ENCODE peak calls at places on chromosomes 5 and 9, in nine cellular contexts. One of them, this sample, is unnamed.
A peak's percentile ranks its signal among the peaks of the same experiment; 100 is the strongest.

GRCh38 chr9:132531187-132531586 is 51.2 kb upstream of the BARHL1 start:
- DNase-seq in brain microvascular endothelial cell: no peak
- DNase-seq in kidney: no peak
- DNase-seq in ovary: no peak
- DNase-seq in SJSA1: no peak
- DNase-seq in GM23338: peak; percentile 55
- DNase-seq in thyroid gland: no peak
- DNase-seq in AG04450: no peak
- DNase-seq in spleen: no peak
- DNase-seq in this sample: no peak

GRCh38 chr9:131410051-131410491 is 16.2 kb downstream of the PRRC2B start:
- DNase-seq in brain microvascular endothelial cell: no peak
- DNase-seq in kidney: no peak
- DNase-seq in ovary: no peak
- DNase-seq in SJSA1: no peak
- DNase-seq in GM23338: no peak
- DNase-seq in thyroid gland: no peak
- DNase-seq in AG04450: no peak
- DNase-seq in spleen: no peak
- DNase-seq in this sample: no peak

GRCh38 chr5:34587355-34588241 is 68.5 kb upstream of the RAI14 start:
- DNase-seq in brain microvascular endothelial cell: peak; percentile 74
- DNase-seq in kidney: no peak
- DNase-seq in ovary: no peak
- DNase-seq in SJSA1: peak; percentile 45
- DNase-seq in GM23338: no peak
- DNase-seq in thyroid gland: no peak
- DNase-seq in AG04450: no peak
- DNase-seq in spleen: no peak
- DNase-seq in this sample: no peak

GRCh38 chr5:168291961-168292782 is 727 bp downstream of the WWC1 start:
- DNase-seq in brain microvascular endothelial cell: no peak
- DNase-seq in kidney: peak; percentile 81
- DNase-seq in ovary: no peak
- DNase-seq in SJSA1: no peak
- DNase-seq in GM23338: peak; percentile 81
- DNase-seq in thyroid gland: peak; percentile 62
- DNase-seq in AG04450: no peak
- DNase-seq in spleen: peak; percentile 78
- DNase-seq in this sample: peak; percentile 62

GRCh38 chr9:99105152-99106043 is 485 bp downstream of the TGFBR1 start:
- DNase-seq in brain microvascular endothelial cell: peak; percentile 71
- DNase-seq in kidney: peak; percentile 95
- DNase-seq in ovary: peak; percentile 76
- DNase-seq in SJSA1: peak; percentile 68
- DNase-seq in GM23338: peak; percentile 62
- DNase-seq in thyroid gland: peak; percentile 82
- DNase-seq in AG04450: no peak
- DNase-seq in spleen: peak; percentile 95
- DNase-seq in this sample: peak; percentile 92

GRCh38 chr5:178090856-178091255 is 22.5 kb upstream of the N4BP3 start:
- DNase-seq in brain microvascular endothelial cell: no peak
- DNase-seq in kidney: no peak
- DNase-seq in ovary: no peak
- DNase-seq in SJSA1: no peak
- DNase-seq in GM23338: no peak
- DNase-seq in thyroid gland: no peak
- DNase-seq in AG04450: no peak
- DNase-seq in spleen: no peak
- DNase-seq in this sample: no peak

GRCh38 chr9:107807183-107807582 is 317.6 kb upstream of the KLF4 start:
- DNase-seq in brain microvascular endothelial cell: peak; percentile 53
- DNase-seq in kidney: no peak
- DNase-seq in ovary: no peak
- DNase-seq in SJSA1: no peak
- DNase-seq in GM23338: no peak
- DNase-seq in thyroid gland: no peak
- DNase-seq in AG04450: no peak
- DNase-seq in spleen: no peak
- DNase-seq in this sample: no peak

GRCh38 chr9:106722051-106722753 is 140.8 kb upstream of the ZNF462 start:
- DNase-seq in brain microvascular endothelial cell: no peak
- DNase-seq in kidney: no peak
- DNase-seq in ovary: no peak
- DNase-seq in SJSA1: no peak
- DNase-seq in GM23338: no peak
- DNase-seq in thyroid gland: no peak
- DNase-seq in AG04450: no peak
- DNase-seq in spleen: no peak
- DNase-seq in this sample: no peak

GRCh38 chr5:130324953-130325671 is 420.8 kb downstream of the CHSY3 start:
- DNase-seq in brain microvascular endothelial cell: no peak
- DNase-seq in kidney: no peak
- DNase-seq in ovary: no peak
- DNase-seq in SJSA1: no peak
- DNase-seq in GM23338: no peak
- DNase-seq in thyroid gland: no peak
- DNase-seq in AG04450: no peak
- DNase-seq in spleen: no peak
- DNase-seq in this sample: no peak

GRCh38 chr5:130316971-130317421 is 412.7 kb downstream of the CHSY3 start:
- DNase-seq in brain microvascular endothelial cell: no peak
- DNase-seq in kidney: no peak
- DNase-seq in ovary: no peak
- DNase-seq in SJSA1: no peak
- DNase-seq in GM23338: no peak
- DNase-seq in thyroid gland: no peak
- DNase-seq in AG04450: no peak
- DNase-seq in spleen: no peak
- DNase-seq in this sample: no peak

GRCh38 chr5:130323804-130324454 is 419.7 kb downstream of the CHSY3 start:
- DNase-seq in brain microvascular endothelial cell: peak; percentile 18
- DNase-seq in kidney: no peak
- DNase-seq in ovary: no peak
- DNase-seq in SJSA1: no peak
- DNase-seq in GM23338: no peak
- DNase-seq in thyroid gland: no peak
- DNase-seq in AG04450: no peak
- DNase-seq in spleen: no peak
- DNase-seq in this sample: peak; percentile 53

GRCh38 chr5:130321931-130322330 is 417.7 kb downstream of the CHSY3 start:
- DNase-seq in brain microvascular endothelial cell: no peak
- DNase-seq in kidney: no peak
- DNase-seq in ovary: no peak
- DNase-seq in SJSA1: no peak
- DNase-seq in GM23338: no peak
- DNase-seq in thyroid gland: no peak
- DNase-seq in AG04450: no peak
- DNase-seq in spleen: no peak
- DNase-seq in this sample: no peak
- H3K27ac ChIP-seq in brain microvascular endothelial cell: no peak overlapping the region
- H3K27ac ChIP-seq in kidney: no peak overlapping the region
- H3K27ac ChIP-seq in ovary: no peak overlapping the region
- H3K27ac ChIP-seq in SJSA1: no peak overlapping the region
- H3K27ac ChIP-seq in GM23338: no peak overlapping the region
- H3K27ac ChIP-seq in thyroid gland: no peak overlapping the region
- H3K27ac ChIP-seq in AG04450: no peak overlapping the region
- H3K27ac ChIP-seq in spleen: no peak overlapping the region
- H3K27ac ChIP-seq in this sample: no peak overlapping the region

DNA sequence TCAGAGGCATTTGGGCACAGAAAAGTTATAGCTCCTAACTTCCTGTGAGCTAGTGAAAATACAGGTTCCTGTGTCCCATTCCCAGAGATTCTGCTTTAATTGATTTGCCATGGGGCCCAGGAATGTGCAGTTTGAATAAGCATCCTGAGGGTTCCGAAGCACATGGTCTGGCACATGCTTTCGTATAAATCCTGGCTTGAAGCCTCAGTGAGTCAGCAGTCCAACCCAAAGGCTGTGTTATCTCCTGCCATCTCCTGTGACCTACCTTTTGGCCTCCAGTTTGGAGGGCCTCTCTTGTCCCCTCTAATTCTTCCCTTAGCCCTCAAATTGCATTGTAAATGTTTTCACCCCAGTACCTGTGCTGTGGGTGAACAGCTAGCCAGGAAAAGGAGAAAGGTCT is 183.8 kb downstream of the NR3C1 start:
- DNase-seq in brain microvascular endothelial cell: no peak
- DNase-seq in kidney: no peak
- DNase-seq in ovary: no peak
- DNase-seq in SJSA1: no peak
- DNase-seq in GM23338: no peak
- DNase-seq in thyroid gland: no peak
- DNase-seq in AG04450: no peak
- DNase-seq in spleen: no peak
- DNase-seq in this sample: no peak
- H3K27ac ChIP-seq in brain microvascular endothelial cell: no peak overlapping the region
- H3K27ac ChIP-seq in kidney: no peak overlapping the region
- H3K27ac ChIP-seq in ovary: no peak overlapping the region
- H3K27ac ChIP-seq in SJSA1: no peak overlapping the region
- H3K27ac ChIP-seq in GM23338: no peak overlapping the region
- H3K27ac ChIP-seq in thyroid gland: no peak overlapping the region
- H3K27ac ChIP-seq in AG04450: no peak overlapping the region
- H3K27ac ChIP-seq in spleen: peak overlapping the region; percentile 40
- H3K27ac ChIP-seq in this sample: no peak overlapping the region

GRCh38 chr9:115649991-115650472 is 503.6 kb upstream of the PAPPA start:
- DNase-seq in brain microvascular endothelial cell: peak; percentile 100
- DNase-seq in kidney: peak; percentile 83
- DNase-seq in ovary: no peak
- DNase-seq in SJSA1: peak; percentile 73
- DNase-seq in GM23338: no peak
- DNase-seq in thyroid gland: peak; percentile 18
- DNase-seq in AG04450: peak; percentile 87
- DNase-seq in spleen: no peak
- DNase-seq in this sample: no peak
- H3K27ac ChIP-seq in brain microvascular endothelial cell: peak overlapping the region; percentile 99
- H3K27ac ChIP-seq in kidney: peak overlapping the region; percentile 63
- H3K27ac ChIP-seq in ovary: no peak overlapping the region
- H3K27ac ChIP-seq in SJSA1: peak overlapping the region; percentile 97
- H3K27ac ChIP-seq in GM23338: no peak overlapping the region
- H3K27ac ChIP-seq in thyroid gland: peak overlapping the region; percentile 38
- H3K27ac ChIP-seq in AG04450: peak overlapping the region; percentile 97
- H3K27ac ChIP-seq in spleen: peak overlapping the region; percentile 23
- H3K27ac ChIP-seq in this sample: no peak overlapping the region

GRCh38 chr5:141326088-141326854 is 4.0 kb upstream of the PCDHGA1 start:
- DNase-seq in brain microvascular endothelial cell: peak; percentile 80
- DNase-seq in kidney: no peak
- DNase-seq in ovary: peak; percentile 62
- DNase-seq in SJSA1: peak; percentile 75
- DNase-seq in GM23338: peak; percentile 88
- DNase-seq in thyroid gland: peak; percentile 57
- DNase-seq in AG04450: peak; percentile 49
- DNase-seq in spleen: peak; percentile 84
- DNase-seq in this sample: peak; percentile 46
- H3K27ac ChIP-seq in brain microvascular endothelial cell: peak overlapping the region; percentile 19
- H3K27ac ChIP-seq in kidney: no peak overlapping the region
- H3K27ac ChIP-seq in ovary: no peak overlapping the region
- H3K27ac ChIP-seq in SJSA1: peak overlapping the region; percentile 5
- H3K27ac ChIP-seq in GM23338: no peak overlapping the region
- H3K27ac ChIP-seq in thyroid gland: no peak overlapping the region
- H3K27ac ChIP-seq in AG04450: peak overlapping the region; percentile 71
- H3K27ac ChIP-seq in spleen: peak overlapping the region; percentile 59
- H3K27ac ChIP-seq in this sample: no peak overlapping the region

GRCh38 chr9:38060688-38061087 is 8.3 kb downstream of the SHB start:
- DNase-seq in brain microvascular endothelial cell: no peak
- DNase-seq in kidney: peak; percentile 15
- DNase-seq in ovary: no peak
- DNase-seq in SJSA1: no peak
- DNase-seq in GM23338: no peak
- DNase-seq in thyroid gland: no peak
- DNase-seq in AG04450: no peak
- DNase-seq in spleen: no peak
- DNase-seq in this sample: no peak

GRCh38 chr9:38057416-38058195 is 11.4 kb downstream of the SHB start:
- DNase-seq in brain microvascular endothelial cell: no peak
- DNase-seq in kidney: peak; percentile 75
- DNase-seq in ovary: no peak
- DNase-seq in SJSA1: no peak
- DNase-seq in GM23338: no peak
- DNase-seq in thyroid gland: peak; percentile 77
- DNase-seq in AG04450: no peak
- DNase-seq in spleen: peak; percentile 66
- DNase-seq in this sample: peak; percentile 41

GRCh38 chr9:38061326-38061947 is 7.6 kb downstream of the SHB start:
- DNase-seq in brain microvascular endothelial cell: no peak
- DNase-seq in kidney: peak; percentile 26
- DNase-seq in ovary: no peak
- DNase-seq in SJSA1: no peak
- DNase-seq in GM23338: no peak
- DNase-seq in thyroid gland: no peak
- DNase-seq in AG04450: no peak
- DNase-seq in spleen: peak; percentile 24
- DNase-seq in this sample: no peak

GRCh38 chr9:38058452-38059232 is 10.4 kb downstream of the SHB start:
- DNase-seq in brain microvascular endothelial cell: no peak
- DNase-seq in kidney: peak; percentile 26
- DNase-seq in ovary: no peak
- DNase-seq in SJSA1: no peak
- DNase-seq in GM23338: no peak
- DNase-seq in thyroid gland: no peak
- DNase-seq in AG04450: no peak
- DNase-seq in spleen: peak; percentile 30
- DNase-seq in this sample: no peak

DNA sequence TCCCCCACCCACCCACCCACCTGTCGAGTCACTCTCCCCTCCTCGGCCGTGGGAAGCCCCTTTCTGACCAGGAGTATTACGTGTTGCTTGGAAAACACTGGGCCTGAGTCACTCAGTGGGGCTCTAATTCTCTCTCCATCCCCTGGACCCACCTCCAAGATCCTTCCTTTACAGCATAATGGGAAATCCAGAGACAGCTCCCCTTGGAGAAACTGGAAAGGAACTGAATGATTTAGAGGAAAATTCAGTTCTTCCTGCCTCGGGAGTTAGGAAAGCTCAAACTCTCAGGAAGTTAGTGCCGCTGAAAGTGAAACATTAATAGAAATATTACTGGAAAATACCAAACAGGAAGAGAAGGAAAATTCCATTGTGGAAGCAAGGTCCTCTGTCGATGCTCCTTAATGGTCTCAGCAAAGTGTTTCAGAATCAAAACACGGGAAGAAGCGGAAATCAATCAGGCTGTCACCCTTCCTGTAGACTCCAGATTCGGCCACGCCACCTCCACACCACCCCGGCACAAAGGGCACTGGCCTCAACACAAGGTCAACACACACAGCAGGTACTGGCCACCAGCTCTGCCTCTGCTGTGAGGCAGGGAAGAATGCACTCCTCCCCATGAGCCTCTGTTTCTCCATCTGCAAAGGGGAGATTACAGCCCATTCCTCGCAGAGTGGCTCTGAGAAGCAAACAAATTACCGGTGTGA is 9.6 kb downstream of the SHB start:
- DNase-seq in brain microvascular endothelial cell: no peak
- DNase-seq in kidney: peak; percentile 68
- DNase-seq in ovary: no peak
- DNase-seq in SJSA1: no peak
- DNase-seq in GM23338: no peak
- DNase-seq in thyroid gland: no peak
- DNase-seq in AG04450: no peak
- DNase-seq in spleen: peak; percentile 39
- DNase-seq in this sample: no peak
- H3K27ac ChIP-seq in brain microvascular endothelial cell: no peak overlapping the region
- H3K27ac ChIP-seq in kidney: peak overlapping the region; percentile 86
- H3K27ac ChIP-seq in ovary: no peak overlapping the region
- H3K27ac ChIP-seq in SJSA1: no peak overlapping the region
- H3K27ac ChIP-seq in GM23338: no peak overlapping the region
- H3K27ac ChIP-seq in thyroid gland: no peak overlapping the region
- H3K27ac ChIP-seq in AG04450: peak overlapping the region; percentile 39
- H3K27ac ChIP-seq in spleen: peak overlapping the region; percentile 56
- H3K27ac ChIP-seq in this sample: peak overlapping the region; percentile 75

This sample was measured in RWPE1.